ENCODE peak calls at places on chromosomes 3 and 15, in eight cellular contexts. G is ELF-1; U is NCI-H69; W is RPMI8226; J is BJ; A is substantia nigra; V is cardiac fibroblast; E is activated CD4-positive, alpha-beta memory T cell treated with anti-CD3 and anti-CD28 coated beads for 36 hours. L is an unnamed sample.

GRCh38 chr3:16338124-16338523 is 73.1 kb downstream of the OXNAD1 start:
- DNase-seq in E (peak; percentile 75), A (no peak), V (peak; percentile 13), G (no peak), U (no peak), W (no peak), J (no peak), L (no peak)

GRCh38 chr15:27767918-27768640 is 331.0 kb downstream of the OCA2 start:
- DNase-seq in E (no peak), U (no peak), A (no peak), G (peak; percentile 36), W (no peak), V (no peak), J (no peak), L (no peak)

GRCh38 chr3:81891496-81891895 is 130.1 kb upstream of the GBE1 start:
- DNase-seq in W (no peak), G (no peak), J (no peak), A (no peak), V (no peak), E (no peak), U (no peak), L (no peak)

GRCh38 chr15:82397817-82398216 is 31.8 kb upstream of the GOLGA6L9 start:
- DNase-seq in E (no peak), G (no peak), W (no peak), A (no peak), V (no peak), J (no peak), U (no peak), L (no peak)

GRCh38 chr3:127491909-127492308 is 98.6 kb downstream of the TPRA1 start:
- DNase-seq in E (no peak), U (no peak), A (no peak), J (no peak), W (no peak), G (no peak), V (no peak), L (no peak)

GRCh38 chr15:88990185-88990679 is 77.1 kb upstream of the MFGE8 start:
- DNase-seq in V (no peak), W (no peak), A (no peak), E (no peak), U (peak; percentile 8), J (no peak), G (no peak), L (no peak)

GRCh38 chr3:117609330-117609729 is 899.8 kb downstream of the TUSC7 start:
- DNase-seq in J (no peak), U (no peak), G (no peak), V (no peak), W (no peak), E (no peak), A (no peak), L (no peak)

GRCh38 chr15:70491183-70491621 is 272.2 kb downstream of the UACA start:
- DNase-seq in E (peak; percentile 51), V (peak; percentile 34), A (no peak), G (no peak), J (no peak), U (no peak), W (peak; percentile 60), L (no peak)

GRCh38 chr15:86743283-86743903 is 663.7 kb downstream of the AGBL1 start:
- DNase-seq in V (no peak), A (no peak), J (no peak), U (peak; percentile 21), E (peak; percentile 75), G (peak; percentile 82), W (peak; percentile 28), L (no peak)

GRCh38 chr3:176147251-176147650 is 1050.0 kb downstream of the TBL1XR1 start:
- DNase-seq in V (no peak), A (peak; percentile 5), J (no peak), E (no peak), U (peak; percentile 98), G (no peak), W (no peak), L (no peak)

GRCh38 chr3:186670148-186670547 is 4.3 kb downstream of the HRG start:
- DNase-seq in A (no peak), V (no peak), G (no peak), E (no peak), J (no peak), U (no peak), W (no peak), L (no peak)

GRCh38 chr15:100914876-100915275 is 4.3 kb upstream of the LRRK1 start:
- DNase-seq in V (no peak), U (no peak), G (peak; percentile 67), E (no peak), W (no peak), J (no peak), A (no peak), L (no peak)

GRCh38 chr15:44193651-44194396 is 1.2 kb downstream of the FRMD5 start:
- DNase-seq in J (no peak), U (peak; percentile 89), G (peak; percentile 50), E (no peak), V (peak; percentile 51), A (no peak), W (peak; percentile 31), L (peak; percentile 23)

GRCh38 chr3:197501879-197502620 is 53.7 kb downstream of the BDH1 start:
- DNase-seq in G (peak; percentile 80), U (peak; percentile 69), W (peak; percentile 95), V (peak; percentile 87), J (no peak), A (peak; percentile 53), E (peak; percentile 71), L (peak; percentile 85)

L was measured in dermis blood vessel endothelial cell.